ENCODE peak calls at places on chromosomes 3 and 15, in four cellular contexts. A is H7, C is ovary, M is AG04449. F is an unnamed sample.

GRCh38 chr15:83092309-83092976 is 15.0 kb upstream of the TM6SF1 start:
- DNase-seq in A (no peak), C (no peak), M (no peak), F (no peak)

GRCh38 chr3:4440951-4441350 is 26.1 kb downstream of the SUMF1 start:
- DNase-seq in A (no peak), C (no peak), M (no peak), F (no peak)

GRCh38 chr3:186303985-186304384 is 58.0 kb downstream of the DGKG start:
- DNase-seq in A (peak), C (no peak), M (no peak), F (no peak)

GRCh38 chr3:182717216-182717615 is 76.1 kb upstream of the ATP11B start:
- DNase-seq in A (no peak), C (no peak), M (no peak), F (no peak)

GRCh38 chr3:144112036-144112435 is 140.4 kb downstream of the DIPK2A start:
- DNase-seq in A (no peak), C (no peak), M (no peak), F (no peak)

GRCh38 chr15:60399246-60399915 is 1.6 kb upstream of the ANXA2 start:
- DNase-seq in A (no peak), C (no peak), M (no peak), F (no peak)

GRCh38 chr15:80072285-80072684 is 12.8 kb downstream of the ZFAND6 start:
- DNase-seq in A (peak), C (no peak), M (peak), F (peak)

GRCh38 chr15:56964182-56964581 is 45.7 kb downstream of the TCF12 start:
- DNase-seq in A (no peak), C (no peak), M (no peak), F (no peak)

GRCh38 chr15:45027220-45027619 is 4.2 kb downstream of the SORD start:
- DNase-seq in A (no peak), C (no peak), M (no peak), F (no peak)

GRCh38 chr3:49812916-49813496 is 747 bp downstream of the UBA7 start:
- DNase-seq in A (peak), C (no peak), M (no peak), F (no peak)

DNA sequence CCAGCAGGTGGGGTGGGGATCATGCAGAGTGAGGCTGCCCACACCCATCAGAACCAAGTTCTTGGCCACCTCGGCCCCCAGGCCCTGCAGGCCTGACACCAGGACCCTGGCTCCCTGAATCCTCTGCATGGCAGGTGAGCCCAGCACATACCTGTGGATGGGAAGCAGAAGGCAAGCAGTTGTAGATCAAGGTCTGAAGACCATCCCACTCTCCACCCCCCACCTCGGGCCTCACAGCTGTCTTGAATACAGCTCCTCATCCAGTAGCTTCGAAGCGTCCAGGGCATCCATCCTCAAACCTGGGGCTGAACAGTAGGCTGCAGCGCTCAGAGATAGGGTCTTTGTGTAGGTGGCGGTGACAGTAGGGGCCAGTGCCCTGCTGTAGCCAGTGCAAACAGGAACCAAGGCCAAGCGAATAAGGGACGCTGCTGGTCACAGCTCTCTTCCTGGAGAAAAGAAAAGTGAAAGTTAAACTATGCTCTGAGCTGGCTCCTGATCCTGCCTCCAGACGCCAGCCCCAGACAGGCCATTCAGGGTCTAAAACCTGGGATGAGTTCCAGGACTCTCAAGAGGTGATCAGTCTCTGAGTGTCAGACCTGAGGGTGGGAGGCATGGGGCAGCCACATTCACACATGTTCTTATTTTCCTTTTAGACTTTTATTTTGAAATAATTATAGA is at the start of gene UBA7:
- DNase-seq in A (peak), C (peak), M (no peak), F (no peak)
- H3K4me3 ChIP-seq in A (no peak), C (peak), M (peak), F (peak)

GRCh38 chr3:197464794-197465193 is 91.0 kb downstream of the BDH1 start:
- DNase-seq in A (no peak), C (no peak), M (no peak), F (no peak)
- H3K4me3 ChIP-seq in A (no peak), C (no peak), M (no peak), F (no peak)

GRCh38 chr3:170584585-170585007 is 1.3 kb downstream of the SLC7A14 start:
- DNase-seq in A (peak), C (peak), M (no peak), F (peak)
- H3K4me3 ChIP-seq in A (peak), C (no peak), M (peak), F (peak)

GRCh38 chr3:138174421-138175122 is at the start of gene DBR1:
- DNase-seq in A (peak), C (peak), M (no peak), F (peak)
- H3K4me3 ChIP-seq in A (peak), C (peak), M (peak), F (peak)

DNA sequence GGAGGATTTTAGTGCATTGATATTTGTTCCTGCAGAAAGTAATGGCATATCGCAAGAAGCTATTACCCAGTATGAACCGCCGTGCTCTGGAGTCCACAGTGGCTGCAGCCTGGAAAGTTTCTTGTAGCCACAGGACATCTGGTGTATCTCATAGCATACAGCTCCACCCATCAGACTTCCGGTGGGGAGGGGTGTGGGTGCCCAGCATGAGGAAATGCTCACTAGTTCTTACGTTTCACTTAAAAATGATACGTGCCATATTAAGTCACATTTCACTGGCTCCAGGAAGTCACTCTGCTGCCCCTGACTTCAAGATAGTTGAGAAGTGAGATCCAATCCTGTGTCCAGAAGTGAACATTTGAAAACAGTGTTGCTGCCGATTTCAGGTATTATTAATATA is 990.4 kb downstream of the GBE1 start:
- DNase-seq in A (no peak), C (no peak), M (no peak), F (no peak)
- H3K4me3 ChIP-seq in A (no peak), C (no peak), M (no peak), F (no peak)